ENCODE peak calls at places on chromosomes 3 and 15, in five cellular contexts. H, T, B, J and P are unnamed samples.
A peak's percentile ranks its signal among the peaks of the same experiment; 100 is the strongest.

GRCh38 chr3:128340198-128340903 is 126.3 kb downstream of the DNAJB8 start:
- DNase-seq in T (no peak), B (no peak), H (no peak), J (no peak), P (no peak)

GRCh38 chr15:85750807-85751730 is 43.7 kb downstream of the KLHL25 start:
- DNase-seq in B (no peak), H (no peak), J (no peak), T (no peak), P (no peak)

GRCh38 chr15:44394062-44394461 is 33.4 kb upstream of the CTDSPL2 start:
- DNase-seq in J (no peak), H (no peak), T (no peak), B (no peak), P (no peak)

GRCh38 chr15:101536875-101537405 is 47.4 kb upstream of the PCSK6 start:
- DNase-seq in H (no peak), B (no peak), T (no peak), J (no peak), P (no peak)

GRCh38 chr15:100596792-100597191 is 5.2 kb downstream of the LINS1 start:
- DNase-seq in T (no peak), J (peak; percentile 92), H (peak; percentile 74), B (peak; percentile 49), P (no peak)

GRCh38 chr3:156448300-156448699 is 106.6 kb downstream of the SSR3 start:
- DNase-seq in T (no peak), J (peak; percentile 35), H (no peak), B (peak; percentile 14), P (peak; percentile 34)

GRCh38 chr3:58251653-58252052 is 14.1 kb downstream of the ABHD6 start:
- DNase-seq in J (no peak), H (no peak), T (no peak), B (no peak), P (no peak)

GRCh38 chr15:75776075-75776443 is 63.4 kb upstream of the CSPG4 start:
- DNase-seq in T (no peak), J (no peak), B (no peak), H (no peak), P (no peak)

GRCh38 chr15:77685082-77685815 is 52.5 kb upstream of the LINGO1 start:
- DNase-seq in H (no peak), J (no peak), B (no peak), T (no peak), P (no peak)

GRCh38 chr3:20552605-20553275 is 366.7 kb upstream of the SGO1 start:
- DNase-seq in T (no peak), H (no peak), B (no peak), J (no peak), P (no peak)

GRCh38 chr3:193522473-193522872 is 32.2 kb downstream of the ATP13A4 start:
- DNase-seq in T (no peak), B (no peak), H (no peak), J (no peak), P (no peak)